ENCODE peak calls at places on chromosomes 11 and 22, in five cellular contexts. E is HEK293T, I is M059J, M is ureter, V is brain microvascular endothelial cell. H is an unnamed sample.

GRCh38 chr11:86873573-86874083 is 73.3 kb downstream of the PRSS23 start:
- DNase-seq in E (no peak), I (no peak), M (no peak), V (no peak), H (no peak)

GRCh38 chr22:29503811-29504372 is 23.9 kb downstream of the NEFH start:
- DNase-seq in E (no peak), I (peak), M (peak), V (peak), H (no peak)

GRCh38 chr11:12100886-12101285 is 9.5 kb upstream of the MICAL2 start:
- DNase-seq in E (no peak), I (no peak), M (no peak), V (no peak), H (no peak)

GRCh38 chr11:113201055-113201818 is 113.1 kb upstream of the TTC12 start:
- DNase-seq in E (no peak), I (no peak), M (no peak), V (no peak), H (no peak)

GRCh38 chr11:110525883-110526282 is 96.1 kb downstream of the FDX1 start:
- DNase-seq in E (no peak), I (peak), M (no peak), V (peak), H (no peak)

GRCh38 chr11:43987384-43988039 is 45.1 kb downstream of the C11orf96 start:
- DNase-seq in E (no peak), I (peak), M (peak), V (peak), H (no peak)

GRCh38 chr11:109695696-109696095 is 273.7 kb downstream of the C11orf87 start:
- DNase-seq in E (no peak), I (peak), M (no peak), V (peak), H (no peak)

GRCh38 chr11:11043676-11044075 is 185.8 kb upstream of the ZBED5 start:
- DNase-seq in E (no peak), I (no peak), M (no peak), V (no peak), H (no peak)

GRCh38 chr11:29773656-29774264 is 243.1 kb downstream of the KCNA4 start:
- DNase-seq in E (no peak), I (no peak), M (no peak), V (no peak), H (no peak)

GRCh38 chr11:119324124-119324665 is 7.3 kb upstream of the MCAM start:
- DNase-seq in E (no peak), I (no peak), M (no peak), V (no peak), H (no peak)

GRCh38 chr11:117824571-117825537 is at the start of gene FXYD2:
- DNase-seq in E (no peak), I (no peak), M (peak), V (no peak), H (no peak)

GRCh38 chr11:134624166-134624920 is 212.3 kb upstream of the B3GAT1 start:
- DNase-seq in E (no peak), I (no peak), M (peak), V (no peak), H (peak)

GRCh38 chr11:79262221-79262620 is 178.6 kb downstream of the TENM4 start:
- DNase-seq in E (no peak), I (no peak), M (no peak), V (no peak), H (no peak)

GRCh38 chr11:9716275-9717039 is 52.6 kb downstream of the SWAP70 start:
- DNase-seq in E (no peak), I (peak), M (no peak), V (peak), H (no peak)

GRCh38 chr11:74141274-74141695 is 29.5 kb downstream of the C2CD3 start:
- DNase-seq in E (no peak), I (peak), M (no peak), V (no peak), H (no peak)

GRCh38 chr11:9210224-9210921 is 54.8 kb downstream of the DENND5A start:
- DNase-seq in E (no peak), I (no peak), M (no peak), V (no peak), H (no peak)

GRCh38 chr11:76445122-76446084 is 585 bp downstream of the EMSY start:
- DNase-seq in E (peak), I (peak), M (peak), V (peak), H (peak)

GRCh38 chr11:114027941-114028340 is 31.6 kb upstream of the ZBTB16 start:
- DNase-seq in E (no peak), I (no peak), M (no peak), V (no peak), H (no peak)

GRCh38 chr22:44068422-44069191 is 44.5 kb downstream of the PARVB start:
- DNase-seq in E (no peak), I (peak), M (no peak), V (no peak), H (no peak)

GRCh38 chr22:48498526-48499331 is 1328.9 kb downstream of the BRD1 start:
- DNase-seq in E (no peak), I (no peak), M (no peak), V (no peak), H (no peak)

GRCh38 chr11:58494096-58494495 is 13.8 kb downstream of the OR5B21 start:
- DNase-seq in E (no peak), I (no peak), M (no peak), V (no peak), H (no peak)

GRCh38 chr11:27754035-27755017 is 54.1 kb upstream of the BDNF start:
- DNase-seq in E (no peak), I (peak), M (no peak), V (peak), H (no peak)

GRCh38 chr22:48979482-48979881 is 848.2 kb downstream of the BRD1 start:
- DNase-seq in E (no peak), I (no peak), M (no peak), V (no peak), H (no peak)

GRCh38 chr11:105297463-105297862 is 157.9 kb upstream of the CARD18 start:
- DNase-seq in E (no peak), I (peak), M (no peak), V (no peak), H (no peak)

GRCh38 chr11:63564785-63565350 is 1.7 kb upstream of the PLAAT2 start:
- DNase-seq in E (no peak), I (no peak), M (peak), V (no peak), H (no peak)

GRCh38 chr11:118533769-118534729 is 3.1 kb downstream of the TMEM25 start:
- DNase-seq in E (no peak), I (no peak), M (no peak), V (no peak), H (no peak)

GRCh38 chr11:119584193-119585037 is 144.6 kb downstream of the NECTIN1 start:
- DNase-seq in E (peak), I (peak), M (peak), V (peak), H (no peak)

GRCh38 chr11:86204356-86204755 is 40.2 kb upstream of the EED start:
- DNase-seq in E (no peak), I (no peak), M (no peak), V (no peak), H (no peak)

GRCh38 chr11:117851852-117852251 is 24.6 kb downstream of the FXYD6 start:
- DNase-seq in E (no peak), I (no peak), M (peak), V (no peak), H (no peak)

GRCh38 chr11:96145163-96145585 is 197.8 kb downstream of the MAML2 start:
- DNase-seq in E (no peak), I (peak), M (no peak), V (no peak), H (no peak)

GRCh38 chr22:40808018-40808841 is 10.9 kb downstream of the SLC25A17 start:
- DNase-seq in E (no peak), I (no peak), M (no peak), V (no peak), H (no peak)

GRCh38 chr11:34270711-34271110 is 87.1 kb downstream of the ABTB2 start:
- DNase-seq in E (no peak), I (no peak), M (no peak), V (no peak), H (no peak)

GRCh38 chr22:24157783-24158170 is 23.5 kb upstream of the SUSD2 start:
- DNase-seq in E (no peak), I (no peak), M (no peak), V (no peak), H (no peak)

GRCh38 chr11:134822930-134823329 is 410.9 kb upstream of the B3GAT1 start:
- DNase-seq in E (no peak), I (no peak), M (no peak), V (no peak), H (no peak)

GRCh38 chr11:122758974-122759373 is 79.3 kb upstream of the CRTAM start:
- DNase-seq in E (no peak), I (peak), M (no peak), V (no peak), H (no peak)

GRCh38 chr11:40293655-40294342 is 1165.7 kb downstream of the LRRC4C start:
- DNase-seq in E (peak), I (peak), M (peak), V (peak), H (peak)

GRCh38 chr22:36486619-36487384 is 5.4 kb upstream of the TXN2 start:
- DNase-seq in E (peak), I (no peak), M (no peak), V (peak), H (no peak)

GRCh38 chr11:112856591-112856990 is 104.6 kb upstream of the NCAM1 start:
- DNase-seq in E (no peak), I (no peak), M (no peak), V (no peak), H (no peak)

GRCh38 chr11:71443736-71444410 is 4.3 kb downstream of the DHCR7 start:
- DNase-seq in E (no peak), I (no peak), M (no peak), V (no peak), H (no peak)

GRCh38 chr22:36334838-36335603 is 52.7 kb downstream of the MYH9 start:
- DNase-seq in E (no peak), I (peak), M (no peak), V (no peak), H (no peak)